ENCODE peak calls at places on chromosome 11, in seven cellular contexts. C, G, I, T, E, O and J are unnamed samples. For H3K27me3, the result is how much of the 10 kb centered on the place peaks cover.

GRCh38 chr11:2808850-2809847 is 76.4 kb downstream of the CDKN1C start:
- DNase-seq in C (peak), G (no peak), I (no peak), T (no peak), E (peak), O (no peak), J (no peak)

GRCh38 chr11:65066805-65067291 is 8.5 kb upstream of the NAALADL1 start:
- DNase-seq in C (no peak), G (no peak), I (no peak), T (no peak), E (no peak), O (no peak), J (no peak)

GRCh38 chr11:133952199-133953190 is 4.3 kb downstream of the IGSF9B start:
- DNase-seq in C (no peak), G (no peak), I (no peak), T (no peak), E (no peak), O (no peak), J (no peak)

GRCh38 chr11:34825315-34825669 is 90.9 kb downstream of the APIP start:
- DNase-seq in C (no peak), G (no peak), I (no peak), T (no peak), E (no peak), O (no peak), J (no peak)

GRCh38 chr11:64619811-64620285 is 28.8 kb downstream of the SLC22A12 start:
- DNase-seq in C (no peak), G (no peak), I (no peak), T (peak), E (peak), O (peak), J (peak)

GRCh38 chr11:121090145-121090721 is 10.8 kb upstream of the TECTA start:
- DNase-seq in C (no peak), G (no peak), I (no peak), T (no peak), E (no peak), O (no peak), J (no peak)

GRCh38 chr11:93049740-93050139 is 80.3 kb downstream of the MTNR1B start:
- DNase-seq in C (no peak), G (no peak), I (no peak), T (no peak), E (no peak), O (no peak), J (no peak)

GRCh38 chr11:119759747-119760412 is 30.9 kb upstream of the NECTIN1 start:
- DNase-seq in C (peak), G (no peak), I (no peak), T (no peak), E (peak), O (no peak), J (no peak)

GRCh38 chr11:115501895-115502589 is 2.2 kb downstream of the CADM1 start:
- DNase-seq in C (no peak), G (no peak), I (no peak), T (peak), E (no peak), O (no peak), J (no peak)

GRCh38 chr11:82682003-82682751 is 51.5 kb downstream of the FAM181B start:
- DNase-seq in C (no peak), G (no peak), I (no peak), T (peak), E (no peak), O (no peak), J (peak)

GRCh38 chr11:111604392-111605009 is 2.3 kb downstream of the SIK2 start:
- DNase-seq in C (no peak), G (no peak), I (no peak), T (peak), E (no peak), O (no peak), J (no peak)

GRCh38 chr11:63937713-63938480 is 905 bp upstream of the NAA40 start:
- DNase-seq in C (no peak), G (no peak), I (no peak), T (no peak), E (no peak), O (no peak), J (no peak)

GRCh38 chr11:111733655-111734088 is 32.5 kb downstream of the PPP2R1B start:
- DNase-seq in C (peak), G (no peak), I (no peak), T (no peak), E (peak), O (no peak), J (no peak)

GRCh38 chr11:26827567-26828037 is 105.7 kb upstream of the SLC5A12 start:
- DNase-seq in C (no peak), G (no peak), I (no peak), T (peak), E (no peak), O (no peak), J (no peak)

GRCh38 chr11:104573431-104573830 is 324.8 kb downstream of the CASP12 start:
- DNase-seq in C (no peak), G (no peak), I (no peak), T (peak), E (no peak), O (no peak), J (peak)

GRCh38 chr11:26234451-26234850 is 97.5 kb upstream of the ANO3 start:
- DNase-seq in C (no peak), G (no peak), I (no peak), T (peak), E (no peak), O (no peak), J (no peak)

GRCh38 chr11:117657801-117658200 is 139.2 kb downstream of the DSCAML1 start:
- DNase-seq in C (no peak), G (no peak), I (no peak), T (no peak), E (no peak), O (no peak), J (no peak)

GRCh38 chr11:7892751-7893356 is 38.2 kb downstream of the OR10A6 start:
- DNase-seq in C (no peak), G (no peak), I (no peak), T (peak), E (no peak), O (no peak), J (peak)

GRCh38 chr11:975824-976223 is 50.2 kb downstream of the AP2A2 start:
- DNase-seq in C (no peak), G (no peak), I (no peak), T (peak), E (no peak), O (no peak), J (peak)

GRCh38 chr11:32960553-32961164 is 55.0 kb upstream of the DEPDC7 start:
- DNase-seq in C (no peak), G (no peak), I (no peak), T (peak), E (no peak), O (no peak), J (peak)

GRCh38 chr11:131372243-131372930 is 2.0 kb downstream of the NTM start:
- DNase-seq in C (no peak), G (no peak), I (no peak), T (no peak), E (no peak), O (no peak), J (no peak)
- H3K27me3 ChIP-seq in C (under half), G (under half), I (under half), T (under half), E (under half), O (under half), J (under half)

GRCh38 chr11:61918251-61919112 is 1.1 kb upstream of the RAB3IL1 start:
- DNase-seq in C (peak), G (no peak), I (no peak), T (no peak), E (no peak), O (no peak), J (no peak)
- H3K27ac ChIP-seq in C (peak), G (no peak), I (no peak), T (no peak), E (peak), O (peak), J (no peak)

GRCh38 chr11:128757235-128757711 is 63.4 kb downstream of the FLI1 start:
- DNase-seq in C (no peak), G (peak), I (no peak), T (peak), E (no peak), O (peak), J (no peak)
- TF ChIP-seq CTCF in C (no peak), G (peak), I (no peak), T (peak), E (peak), O (peak), J (peak)

GRCh38 chr11:45769960-45770359 is 35.0 kb upstream of the SLC35C1 start:
- DNase-seq in C (no peak), G (no peak), I (no peak), T (no peak), E (no peak), O (no peak), J (no peak)
- H3K27me3 ChIP-seq in C (under half), G (under half), I (under half), T (under half), E (under half), O (under half), J (under half)

DNA sequence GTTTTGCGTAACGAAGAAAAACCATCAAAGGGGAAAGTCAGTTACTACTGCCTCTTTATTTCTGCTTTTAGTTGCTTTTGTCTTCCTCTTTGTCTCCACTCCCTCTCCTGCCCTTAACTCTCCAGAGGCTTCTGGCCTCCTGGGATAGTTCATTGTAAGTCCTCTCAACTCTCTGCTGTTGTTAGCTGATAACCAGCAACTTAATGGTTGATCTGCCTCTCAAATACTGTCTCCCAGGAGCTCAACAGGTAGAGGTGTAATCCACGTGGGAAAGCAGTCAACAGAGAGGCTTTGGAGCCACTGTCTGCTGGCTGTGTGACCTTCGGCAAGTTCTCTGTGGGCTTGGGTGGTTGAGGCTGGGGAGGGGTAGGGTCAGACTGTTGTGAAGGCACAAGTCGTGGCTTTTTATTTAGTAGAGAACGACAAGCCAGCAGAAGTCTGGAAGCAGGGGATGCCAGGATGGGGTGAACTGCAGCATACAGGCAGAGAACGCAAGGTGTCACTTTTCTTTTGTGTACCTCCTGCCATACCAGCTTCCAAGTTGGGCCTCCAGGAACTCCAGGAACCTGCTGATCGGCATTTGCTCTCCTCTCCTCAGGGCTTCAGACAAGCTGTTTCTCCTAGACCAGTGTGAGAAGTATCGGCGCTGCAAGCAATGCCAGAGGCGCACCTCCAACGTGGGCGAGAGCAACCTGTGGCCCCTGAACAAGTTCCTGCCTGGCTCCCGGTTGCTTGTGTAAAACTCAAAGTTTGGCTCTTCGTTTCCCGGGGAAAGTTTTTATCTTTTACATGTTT is 47.5 kb downstream of the CCDC81 start:
- DNase-seq in C (no peak), G (no peak), I (no peak), T (no peak), E (no peak), O (no peak), J (no peak)
- H3K27ac ChIP-seq in C (no peak), G (no peak), I (no peak), T (no peak), E (no peak), O (no peak), J (no peak)

DNA sequence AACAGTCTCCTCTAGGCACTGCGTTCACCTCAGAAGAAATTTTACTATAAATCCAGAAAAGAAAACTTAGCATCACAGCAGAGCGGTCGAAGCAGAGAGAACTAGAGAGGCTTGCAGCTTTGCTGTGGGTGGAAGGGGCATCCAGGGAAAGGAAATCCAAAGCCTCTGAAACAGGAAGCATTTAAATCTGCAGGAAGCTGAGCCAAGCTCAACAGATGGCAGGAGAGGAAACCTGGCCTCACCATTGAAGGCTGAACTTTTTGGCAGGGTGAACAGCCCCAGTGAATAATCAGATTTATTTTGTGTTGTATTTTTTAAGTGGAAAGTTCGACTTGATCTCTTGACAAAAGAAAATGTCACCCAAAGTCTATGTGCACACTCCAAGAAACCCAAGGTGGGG is 858.1 kb downstream of the OPCML start:
- DNase-seq in C (no peak), G (no peak), I (no peak), T (no peak), E (no peak), O (no peak), J (no peak)
- TF ChIP-seq CTCF in C (no peak), G (no peak), I (no peak), T (no peak), E (no peak), O (no peak), J (no peak)

DNA sequence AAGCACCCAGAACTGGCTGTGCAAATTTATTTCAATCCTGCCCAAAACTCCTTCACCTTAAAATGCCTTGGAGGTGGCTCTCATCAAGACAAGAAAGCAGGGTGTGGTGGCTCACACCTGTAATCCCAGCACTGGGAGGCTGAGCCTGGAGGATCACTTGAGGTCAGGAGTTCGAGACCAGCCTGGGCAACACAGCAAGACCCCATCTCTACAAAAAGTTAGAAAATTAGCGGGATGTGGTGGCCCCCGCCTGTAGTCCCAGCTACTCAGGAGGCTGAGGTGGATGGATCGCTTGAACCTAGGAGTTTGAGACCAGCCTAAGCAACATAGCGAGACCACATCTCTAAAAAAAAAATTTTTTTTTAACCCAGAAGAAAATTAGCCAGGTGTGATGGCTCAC is 689 bp upstream of the RAB39A start:
- DNase-seq in C (no peak), G (no peak), I (no peak), T (no peak), E (no peak), O (no peak), J (no peak)
- H3K27me3 ChIP-seq in C (under half), G (under half), I (under half), T (under half), E (under half), O (under half), J (under half)